ENCODE peak calls at places on chromosomes 7 and 10, in four cellular contexts. Q is small intestine, J is astrocyte, N is anterior cingulate cortex. G is an unnamed sample.

GRCh38 chr10:109968954-109969644 is 38.7 kb upstream of the ADD3 start:
- DNase-seq in J (no peak), Q (peak; percentile 98), N (peak; percentile 22), G (no peak)

GRCh38 chr10:96287392-96288105 is 16.2 kb upstream of the BLNK start:
- DNase-seq in J (no peak), N (no peak), Q (peak; percentile 89), G (no peak)

GRCh38 chr7:123647106-123647730 is 8.4 kb upstream of the LMOD2 start:
- DNase-seq in N (no peak), J (no peak), Q (no peak), G (no peak)

GRCh38 chr7:128781851-128782250 is 6.3 kb upstream of the OPN1SW start:
- DNase-seq in J (no peak), N (no peak), Q (no peak), G (no peak)

GRCh38 chr10:119451305-119451896 is 91.1 kb downstream of the RGS10 start:
- DNase-seq in N (no peak), J (no peak), Q (no peak), G (no peak)

GRCh38 chr10:30114871-30115270 is 55.5 kb upstream of the JCAD start:
- DNase-seq in N (no peak), Q (no peak), J (peak; percentile 37), G (peak; percentile 26)

GRCh38 chr7:55534262-55534915 is 37.9 kb downstream of the VOPP1 start:
- DNase-seq in J (peak; percentile 70), N (no peak), Q (no peak), G (peak; percentile 81)

GRCh38 chr7:98420966-98421612 is 20.2 kb upstream of the BAIAP2L1 start:
- DNase-seq in Q (peak; percentile 82), N (peak; percentile 8), J (no peak), G (no peak)

GRCh38 chr10:67506757-67507091 is 189.3 kb downstream of the CTNNA3 start:
- DNase-seq in Q (no peak), J (no peak), N (no peak), G (no peak)

G was measured in IMR-90.